ENCODE peak calls at places on chromosomes 6 and 20, in four cellular contexts. X, G, Z and C are unnamed samples.

GRCh38 chr6:97462031-97462430 is 179.0 kb upstream of the MMS22L start:
- DNase-seq in X (no peak), G (no peak), Z (no peak), C (no peak)

GRCh38 chr6:41187924-41188886 is 12.7 kb downstream of the TREML2 start:
- DNase-seq in X (no peak), G (no peak), Z (no peak), C (no peak)

GRCh38 chr20:52190437-52191131 is 995 bp downstream of the ZFP64 start:
- DNase-seq in X (peak), G (peak), Z (peak), C (peak)

GRCh38 chr20:9617062-9617461 is 102.7 kb downstream of the LAMP5 start:
- DNase-seq in X (peak), G (peak), Z (peak), C (peak)

GRCh38 chr6:142735182-142735581 is 209.8 kb downstream of the HIVEP2 start:
- DNase-seq in X (no peak), G (no peak), Z (no peak), C (no peak)

GRCh38 chr6:150940951-150941350 is 75.4 kb downstream of the MTHFD1L start:
- DNase-seq in X (no peak), G (peak), Z (no peak), C (no peak)

GRCh38 chr20:22577515-22578220 is 6.7 kb downstream of the FOXA2 start:
- DNase-seq in X (no peak), G (no peak), Z (no peak), C (no peak)

GRCh38 chr6:85389180-85389797 is 60.6 kb upstream of the NT5E start:
- DNase-seq in X (no peak), G (no peak), Z (peak), C (no peak)

GRCh38 chr20:11511816-11512215 is 405.9 kb upstream of the BTBD3 start:
- DNase-seq in X (peak), G (peak), Z (no peak), C (no peak)

GRCh38 chr6:21846541-21847451 is 253.2 kb downstream of the SOX4 start:
- DNase-seq in X (no peak), G (no peak), Z (peak), C (no peak)

GRCh38 chr6:41966214-41966920 is 24.8 kb upstream of the CCND3 start:
- DNase-seq in X (no peak), G (no peak), Z (no peak), C (no peak)

GRCh38 chr6:28137458-28138020 is 4.1 kb upstream of the ZKSCAN8 start:
- DNase-seq in X (peak), G (no peak), Z (peak), C (peak)

GRCh38 chr6:145723646-145724045 is 11.7 kb downstream of the EPM2A start:
- DNase-seq in X (no peak), G (no peak), Z (no peak), C (no peak)

GRCh38 chr20:4989570-4989969 is 11.7 kb downstream of the SLC23A2 start:
- DNase-seq in X (no peak), G (no peak), Z (no peak), C (no peak)

GRCh38 chr20:13800728-13801134 is 15.9 kb downstream of the NDUFAF5 start:
- DNase-seq in X (peak), G (peak), Z (no peak), C (no peak)

GRCh38 chr6:105688573-105688972 is 285.7 kb upstream of the PREP start:
- DNase-seq in X (no peak), G (no peak), Z (no peak), C (no peak)

GRCh38 chr20:35729836-35730582 is 12.1 kb downstream of the RBM39 start:
- DNase-seq in X (no peak), G (no peak), Z (no peak), C (no peak)

GRCh38 chr20:199996-200395 is 10.5 kb upstream of the DEFB128 start:
- DNase-seq in X (no peak), G (no peak), Z (peak), C (no peak)

GRCh38 chr6:121143476-121143875 is 190.8 kb downstream of the TBC1D32 start:
- DNase-seq in X (peak), G (no peak), Z (no peak), C (no peak)

GRCh38 chr6:113526553-113526952 is 330.6 kb upstream of the MARCKS start:
- DNase-seq in X (peak), G (no peak), Z (no peak), C (no peak)

GRCh38 chr20:51119914-51120313 is 97.0 kb upstream of the KCNG1 start:
- DNase-seq in X (no peak), G (no peak), Z (no peak), C (no peak)

GRCh38 chr20:20425785-20426471 is 58.0 kb downstream of the INSM1 start:
- DNase-seq in X (no peak), G (no peak), Z (no peak), C (no peak)

GRCh38 chr6:85085875-85086274 is 321.5 kb upstream of the TBX18 start:
- DNase-seq in X (no peak), G (no peak), Z (no peak), C (no peak)

GRCh38 chr20:20820104-20820503 is 107.7 kb upstream of the RALGAPA2 start:
- DNase-seq in X (no peak), G (no peak), Z (peak), C (no peak)

GRCh38 chr6:137637161-137637560 is 143.0 kb upstream of the OLIG3 start:
- DNase-seq in X (peak), G (peak), Z (peak), C (no peak)

GRCh38 chr6:797479-798077 is 104.6 kb upstream of the EXOC2 start:
- DNase-seq in X (peak), G (peak), Z (peak), C (peak)

DNA sequence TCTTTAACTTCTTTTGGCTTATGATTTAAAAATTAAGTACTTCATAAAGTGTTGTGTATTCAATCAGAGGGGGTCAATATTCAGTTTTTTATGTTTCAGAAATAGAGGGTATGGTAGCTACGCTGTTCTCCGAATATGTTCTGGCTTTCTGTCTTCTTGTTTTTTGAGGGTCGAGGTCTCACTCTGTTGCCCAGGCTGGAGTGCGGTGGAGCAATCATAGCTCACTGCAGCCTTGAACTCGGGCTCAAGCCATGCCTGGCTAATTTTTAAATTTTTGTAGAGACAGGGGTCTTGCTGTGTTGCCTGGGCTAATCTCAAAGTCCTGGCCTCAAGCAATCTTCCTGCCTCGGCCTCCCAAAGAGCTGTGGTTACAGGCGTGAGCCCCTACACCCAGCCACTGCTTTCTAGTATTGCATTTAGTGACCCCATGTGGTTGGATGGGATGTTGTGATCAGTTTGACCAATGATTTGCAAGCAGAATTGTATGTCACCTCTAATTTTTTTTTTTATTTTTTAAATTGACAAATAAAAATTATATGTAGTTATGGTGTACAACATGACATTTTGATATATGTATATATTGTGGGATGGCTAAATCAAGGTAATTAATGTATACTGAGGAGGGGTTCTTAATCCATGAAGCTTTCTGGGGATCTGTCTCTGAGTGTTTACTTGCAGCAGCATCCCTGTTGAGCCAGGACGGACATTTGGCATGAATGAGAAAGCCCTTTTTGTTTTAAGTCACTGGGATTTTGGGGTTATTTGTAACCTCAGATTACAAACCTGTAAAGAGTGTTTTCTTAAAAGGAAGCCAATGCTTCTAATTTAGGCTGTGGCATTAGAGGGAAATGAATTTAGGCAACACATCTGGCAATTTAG is 38.5 kb upstream of the DEK start:
- DNase-seq in X (no peak), G (peak), Z (peak), C (no peak)
- TF ChIP-seq CTCF in X (peak), G (peak), Z (peak), C (peak)

GRCh38 chr20:7463290-7463689 is 477.0 kb downstream of the HAO1 start:
- DNase-seq in X (no peak), G (no peak), Z (no peak), C (no peak)
- TF ChIP-seq CTCF in X (no peak), G (no peak), Z (no peak), C (no peak)

GRCh38 chr6:70289299-70289698 is 13.6 kb downstream of the COL9A1 start:
- DNase-seq in X (no peak), G (no peak), Z (peak), C (no peak)
- TF ChIP-seq CTCF in X (peak), G (peak), Z (no peak), C (no peak)

GRCh38 chr20:56171087-56172012 is 77.2 kb upstream of the MC3R start:
- DNase-seq in X (peak), G (no peak), Z (peak), C (no peak)
- TF ChIP-seq CTCF in X (peak), G (peak), Z (peak), C (peak)